ENCODE peak calls at places on chromosomes 1 and 21, in eight cellular contexts. One of them, this sample, is unnamed.

GRCh38 chr1:34918609-34919561 is 10.6 kb downstream of the DLGAP3 start:
- DNase-seq in bronchial epithelial cell: no peak
- DNase-seq in HT-29: no peak
- DNase-seq in naive thymus-derived CD8-positive, alpha-beta T cell: no peak
- DNase-seq in glutamatergic neuron: peak
- DNase-seq in cardiac fibroblast: no peak
- DNase-seq in NCI-H510A treated with DMSO at 0.1 percent for 48 hours: no peak
- DNase-seq in cerebellar nuclear complex: no peak
- DNase-seq in this sample: no peak

GRCh38 chr1:229557913-229558414 is 543 bp downstream of the ABCB10 start:
- DNase-seq in bronchial epithelial cell: no peak
- DNase-seq in HT-29: peak
- DNase-seq in naive thymus-derived CD8-positive, alpha-beta T cell: peak
- DNase-seq in glutamatergic neuron: peak
- DNase-seq in cardiac fibroblast: peak
- DNase-seq in NCI-H510A treated with DMSO at 0.1 percent for 48 hours: peak
- DNase-seq in cerebellar nuclear complex: no peak
- DNase-seq in this sample: peak

GRCh38 chr1:52140633-52141512 is 1.0 kb upstream of the ZFYVE9 start:
- DNase-seq in bronchial epithelial cell: peak
- DNase-seq in HT-29: no peak
- DNase-seq in naive thymus-derived CD8-positive, alpha-beta T cell: no peak
- DNase-seq in glutamatergic neuron: no peak
- DNase-seq in cardiac fibroblast: no peak
- DNase-seq in NCI-H510A treated with DMSO at 0.1 percent for 48 hours: no peak
- DNase-seq in cerebellar nuclear complex: peak
- DNase-seq in this sample: no peak

GRCh38 chr21:19553930-19554615 is 1150.5 kb upstream of the TMPRSS15 start:
- DNase-seq in bronchial epithelial cell: no peak
- DNase-seq in HT-29: no peak
- DNase-seq in naive thymus-derived CD8-positive, alpha-beta T cell: no peak
- DNase-seq in glutamatergic neuron: no peak
- DNase-seq in cardiac fibroblast: no peak
- DNase-seq in NCI-H510A treated with DMSO at 0.1 percent for 48 hours: no peak
- DNase-seq in cerebellar nuclear complex: no peak
- DNase-seq in this sample: no peak

GRCh38 chr1:19342077-19342775 is 30.1 kb downstream of the SLC66A1 start:
- DNase-seq in bronchial epithelial cell: no peak
- DNase-seq in HT-29: no peak
- DNase-seq in naive thymus-derived CD8-positive, alpha-beta T cell: no peak
- DNase-seq in glutamatergic neuron: no peak
- DNase-seq in cardiac fibroblast: no peak
- DNase-seq in NCI-H510A treated with DMSO at 0.1 percent for 48 hours: no peak
- DNase-seq in cerebellar nuclear complex: no peak
- DNase-seq in this sample: no peak

GRCh38 chr1:93042134-93042821 is 36.8 kb upstream of the MTF2 start:
- DNase-seq in bronchial epithelial cell: no peak
- DNase-seq in HT-29: peak
- DNase-seq in naive thymus-derived CD8-positive, alpha-beta T cell: peak
- DNase-seq in glutamatergic neuron: no peak
- DNase-seq in cardiac fibroblast: no peak
- DNase-seq in NCI-H510A treated with DMSO at 0.1 percent for 48 hours: no peak
- DNase-seq in cerebellar nuclear complex: no peak
- DNase-seq in this sample: no peak

GRCh38 chr1:162151900-162152829 is 82.7 kb downstream of the NOS1AP start:
- DNase-seq in bronchial epithelial cell: no peak
- DNase-seq in HT-29: peak
- DNase-seq in naive thymus-derived CD8-positive, alpha-beta T cell: no peak
- DNase-seq in glutamatergic neuron: peak
- DNase-seq in cardiac fibroblast: peak
- DNase-seq in NCI-H510A treated with DMSO at 0.1 percent for 48 hours: no peak
- DNase-seq in cerebellar nuclear complex: no peak
- DNase-seq in this sample: no peak

GRCh38 chr1:244863491-244864252 is 671 bp downstream of the HNRNPU start:
- DNase-seq in bronchial epithelial cell: no peak
- DNase-seq in HT-29: peak
- DNase-seq in naive thymus-derived CD8-positive, alpha-beta T cell: no peak
- DNase-seq in glutamatergic neuron: peak
- DNase-seq in cardiac fibroblast: no peak
- DNase-seq in NCI-H510A treated with DMSO at 0.1 percent for 48 hours: no peak
- DNase-seq in cerebellar nuclear complex: no peak
- DNase-seq in this sample: no peak

GRCh38 chr1:177124578-177125278 is 39.8 kb downstream of the ASTN1 start:
- DNase-seq in bronchial epithelial cell: no peak
- DNase-seq in HT-29: no peak
- DNase-seq in naive thymus-derived CD8-positive, alpha-beta T cell: no peak
- DNase-seq in glutamatergic neuron: no peak
- DNase-seq in cardiac fibroblast: no peak
- DNase-seq in NCI-H510A treated with DMSO at 0.1 percent for 48 hours: no peak
- DNase-seq in cerebellar nuclear complex: no peak
- DNase-seq in this sample: no peak

GRCh38 chr1:33260435-33260980 is 4.2 kb downstream of the ZNF362 start:
- DNase-seq in bronchial epithelial cell: no peak
- DNase-seq in HT-29: no peak
- DNase-seq in naive thymus-derived CD8-positive, alpha-beta T cell: no peak
- DNase-seq in glutamatergic neuron: no peak
- DNase-seq in cardiac fibroblast: no peak
- DNase-seq in NCI-H510A treated with DMSO at 0.1 percent for 48 hours: peak
- DNase-seq in cerebellar nuclear complex: no peak
- DNase-seq in this sample: no peak

GRCh38 chr1:111654839-111655238 is 35.2 kb downstream of the RAP1A start:
- DNase-seq in bronchial epithelial cell: no peak
- DNase-seq in HT-29: no peak
- DNase-seq in naive thymus-derived CD8-positive, alpha-beta T cell: no peak
- DNase-seq in glutamatergic neuron: no peak
- DNase-seq in cardiac fibroblast: no peak
- DNase-seq in NCI-H510A treated with DMSO at 0.1 percent for 48 hours: no peak
- DNase-seq in cerebellar nuclear complex: no peak
- DNase-seq in this sample: no peak

GRCh38 chr1:204349602-204350001 is 10.1 kb downstream of the PLEKHA6 start:
- DNase-seq in bronchial epithelial cell: peak
- DNase-seq in HT-29: no peak
- DNase-seq in naive thymus-derived CD8-positive, alpha-beta T cell: no peak
- DNase-seq in glutamatergic neuron: no peak
- DNase-seq in cardiac fibroblast: no peak
- DNase-seq in NCI-H510A treated with DMSO at 0.1 percent for 48 hours: no peak
- DNase-seq in cerebellar nuclear complex: no peak
- DNase-seq in this sample: no peak

GRCh38 chr1:198780376-198780775 is 141.5 kb downstream of the PTPRC start:
- DNase-seq in bronchial epithelial cell: no peak
- DNase-seq in HT-29: no peak
- DNase-seq in naive thymus-derived CD8-positive, alpha-beta T cell: no peak
- DNase-seq in glutamatergic neuron: no peak
- DNase-seq in cardiac fibroblast: no peak
- DNase-seq in NCI-H510A treated with DMSO at 0.1 percent for 48 hours: no peak
- DNase-seq in cerebellar nuclear complex: no peak
- DNase-seq in this sample: no peak

GRCh38 chr1:46198026-46198826 is at the start of gene POMGNT1:
- DNase-seq in bronchial epithelial cell: peak
- DNase-seq in HT-29: peak
- DNase-seq in naive thymus-derived CD8-positive, alpha-beta T cell: peak
- DNase-seq in glutamatergic neuron: peak
- DNase-seq in cardiac fibroblast: peak
- DNase-seq in NCI-H510A treated with DMSO at 0.1 percent for 48 hours: peak
- DNase-seq in cerebellar nuclear complex: no peak
- DNase-seq in this sample: peak

GRCh38 chr1:20462397-20462796 is 23.6 kb downstream of the CAMK2N1 start:
- DNase-seq in bronchial epithelial cell: no peak
- DNase-seq in HT-29: no peak
- DNase-seq in naive thymus-derived CD8-positive, alpha-beta T cell: no peak
- DNase-seq in glutamatergic neuron: no peak
- DNase-seq in cardiac fibroblast: no peak
- DNase-seq in NCI-H510A treated with DMSO at 0.1 percent for 48 hours: no peak
- DNase-seq in cerebellar nuclear complex: no peak
- DNase-seq in this sample: no peak

GRCh38 chr1:172885976-172886375 is 164.8 kb downstream of the TNFSF18 start:
- DNase-seq in bronchial epithelial cell: peak
- DNase-seq in HT-29: no peak
- DNase-seq in naive thymus-derived CD8-positive, alpha-beta T cell: no peak
- DNase-seq in glutamatergic neuron: no peak
- DNase-seq in cardiac fibroblast: peak
- DNase-seq in NCI-H510A treated with DMSO at 0.1 percent for 48 hours: peak
- DNase-seq in cerebellar nuclear complex: no peak
- DNase-seq in this sample: no peak

GRCh38 chr1:40921981-40922677 is 57.4 kb upstream of the CTPS1 start:
- DNase-seq in bronchial epithelial cell: no peak
- DNase-seq in HT-29: no peak
- DNase-seq in naive thymus-derived CD8-positive, alpha-beta T cell: no peak
- DNase-seq in glutamatergic neuron: no peak
- DNase-seq in cardiac fibroblast: no peak
- DNase-seq in NCI-H510A treated with DMSO at 0.1 percent for 48 hours: no peak
- DNase-seq in cerebellar nuclear complex: no peak
- DNase-seq in this sample: no peak

GRCh38 chr1:213871179-213871578 is 116.6 kb upstream of the PROX1 start:
- DNase-seq in bronchial epithelial cell: no peak
- DNase-seq in HT-29: no peak
- DNase-seq in naive thymus-derived CD8-positive, alpha-beta T cell: peak
- DNase-seq in glutamatergic neuron: no peak
- DNase-seq in cardiac fibroblast: no peak
- DNase-seq in NCI-H510A treated with DMSO at 0.1 percent for 48 hours: no peak
- DNase-seq in cerebellar nuclear complex: no peak
- DNase-seq in this sample: no peak

GRCh38 chr1:2443285-2444137 is 31.1 kb upstream of the PEX10 start:
- DNase-seq in bronchial epithelial cell: no peak
- DNase-seq in HT-29: no peak
- DNase-seq in naive thymus-derived CD8-positive, alpha-beta T cell: peak
- DNase-seq in glutamatergic neuron: peak
- DNase-seq in cardiac fibroblast: no peak
- DNase-seq in NCI-H510A treated with DMSO at 0.1 percent for 48 hours: no peak
- DNase-seq in cerebellar nuclear complex: no peak
- DNase-seq in this sample: no peak

GRCh38 chr1:236039736-236040670 is 24.9 kb downstream of the NID1 start:
- DNase-seq in bronchial epithelial cell: no peak
- DNase-seq in HT-29: no peak
- DNase-seq in naive thymus-derived CD8-positive, alpha-beta T cell: no peak
- DNase-seq in glutamatergic neuron: no peak
- DNase-seq in cardiac fibroblast: peak
- DNase-seq in NCI-H510A treated with DMSO at 0.1 percent for 48 hours: peak
- DNase-seq in cerebellar nuclear complex: no peak
- DNase-seq in this sample: peak

GRCh38 chr1:244099258-244099930 is 48.3 kb downstream of the ZBTB18 start:
- DNase-seq in bronchial epithelial cell: no peak
- DNase-seq in HT-29: no peak
- DNase-seq in naive thymus-derived CD8-positive, alpha-beta T cell: no peak
- DNase-seq in glutamatergic neuron: no peak
- DNase-seq in cardiac fibroblast: no peak
- DNase-seq in NCI-H510A treated with DMSO at 0.1 percent for 48 hours: no peak
- DNase-seq in cerebellar nuclear complex: peak
- DNase-seq in this sample: no peak

GRCh38 chr1:10793129-10793651 is 3.3 kb downstream of the CASZ1 start:
- DNase-seq in bronchial epithelial cell: peak
- DNase-seq in HT-29: peak
- DNase-seq in naive thymus-derived CD8-positive, alpha-beta T cell: peak
- DNase-seq in glutamatergic neuron: no peak
- DNase-seq in cardiac fibroblast: peak
- DNase-seq in NCI-H510A treated with DMSO at 0.1 percent for 48 hours: peak
- DNase-seq in cerebellar nuclear complex: no peak
- DNase-seq in this sample: no peak

GRCh38 chr1:208004851-208005250 is 93.9 kb upstream of the CD34 start:
- DNase-seq in bronchial epithelial cell: peak
- DNase-seq in HT-29: no peak
- DNase-seq in naive thymus-derived CD8-positive, alpha-beta T cell: no peak
- DNase-seq in glutamatergic neuron: no peak
- DNase-seq in cardiac fibroblast: peak
- DNase-seq in NCI-H510A treated with DMSO at 0.1 percent for 48 hours: no peak
- DNase-seq in cerebellar nuclear complex: no peak
- DNase-seq in this sample: peak

GRCh38 chr1:186620526-186620925 is 59.7 kb downstream of the PTGS2 start:
- DNase-seq in bronchial epithelial cell: no peak
- DNase-seq in HT-29: no peak
- DNase-seq in naive thymus-derived CD8-positive, alpha-beta T cell: no peak
- DNase-seq in glutamatergic neuron: no peak
- DNase-seq in cardiac fibroblast: no peak
- DNase-seq in NCI-H510A treated with DMSO at 0.1 percent for 48 hours: no peak
- DNase-seq in cerebellar nuclear complex: no peak
- DNase-seq in this sample: no peak

GRCh38 chr1:156505679-156506298 is 5.2 kb upstream of the MEF2D start:
- DNase-seq in bronchial epithelial cell: no peak
- DNase-seq in HT-29: no peak
- DNase-seq in naive thymus-derived CD8-positive, alpha-beta T cell: no peak
- DNase-seq in glutamatergic neuron: no peak
- DNase-seq in cardiac fibroblast: no peak
- DNase-seq in NCI-H510A treated with DMSO at 0.1 percent for 48 hours: no peak
- DNase-seq in cerebellar nuclear complex: no peak
- DNase-seq in this sample: no peak

GRCh38 chr1:196178083-196178635 is 430.1 kb downstream of the KCNT2 start:
- DNase-seq in bronchial epithelial cell: peak
- DNase-seq in HT-29: peak
- DNase-seq in naive thymus-derived CD8-positive, alpha-beta T cell: no peak
- DNase-seq in glutamatergic neuron: no peak
- DNase-seq in cardiac fibroblast: peak
- DNase-seq in NCI-H510A treated with DMSO at 0.1 percent for 48 hours: no peak
- DNase-seq in cerebellar nuclear complex: no peak
- DNase-seq in this sample: no peak

GRCh38 chr1:37317870-37318431 is 156.4 kb upstream of the ZC3H12A start:
- DNase-seq in bronchial epithelial cell: no peak
- DNase-seq in HT-29: no peak
- DNase-seq in naive thymus-derived CD8-positive, alpha-beta T cell: no peak
- DNase-seq in glutamatergic neuron: no peak
- DNase-seq in cardiac fibroblast: no peak
- DNase-seq in NCI-H510A treated with DMSO at 0.1 percent for 48 hours: peak
- DNase-seq in cerebellar nuclear complex: no peak
- DNase-seq in this sample: no peak

GRCh38 chr1:119652587-119652986 is 4.5 kb upstream of the ZNF697 start:
- DNase-seq in bronchial epithelial cell: no peak
- DNase-seq in HT-29: no peak
- DNase-seq in naive thymus-derived CD8-positive, alpha-beta T cell: no peak
- DNase-seq in glutamatergic neuron: no peak
- DNase-seq in cardiac fibroblast: no peak
- DNase-seq in NCI-H510A treated with DMSO at 0.1 percent for 48 hours: no peak
- DNase-seq in cerebellar nuclear complex: no peak
- DNase-seq in this sample: no peak

GRCh38 chr1:214550339-214551051 is 907 bp downstream of the PTPN14 start:
- DNase-seq in bronchial epithelial cell: no peak
- DNase-seq in HT-29: peak
- DNase-seq in naive thymus-derived CD8-positive, alpha-beta T cell: no peak
- DNase-seq in glutamatergic neuron: no peak
- DNase-seq in cardiac fibroblast: no peak
- DNase-seq in NCI-H510A treated with DMSO at 0.1 percent for 48 hours: no peak
- DNase-seq in cerebellar nuclear complex: no peak
- DNase-seq in this sample: no peak

GRCh38 chr1:150149490-150150453 is at the start of gene PLEKHO1:
- DNase-seq in bronchial epithelial cell: peak
- DNase-seq in HT-29: no peak
- DNase-seq in naive thymus-derived CD8-positive, alpha-beta T cell: peak
- DNase-seq in glutamatergic neuron: peak
- DNase-seq in cardiac fibroblast: peak
- DNase-seq in NCI-H510A treated with DMSO at 0.1 percent for 48 hours: peak
- DNase-seq in cerebellar nuclear complex: no peak
- DNase-seq in this sample: peak

GRCh38 chr1:154420172-154420571 is 15.0 kb downstream of the IL6R start:
- DNase-seq in bronchial epithelial cell: peak
- DNase-seq in HT-29: no peak
- DNase-seq in naive thymus-derived CD8-positive, alpha-beta T cell: no peak
- DNase-seq in glutamatergic neuron: no peak
- DNase-seq in cardiac fibroblast: peak
- DNase-seq in NCI-H510A treated with DMSO at 0.1 percent for 48 hours: peak
- DNase-seq in cerebellar nuclear complex: no peak
- DNase-seq in this sample: peak

GRCh38 chr21:17491716-17492414 is 21.0 kb upstream of the CXADR start:
- DNase-seq in bronchial epithelial cell: peak
- DNase-seq in HT-29: no peak
- DNase-seq in naive thymus-derived CD8-positive, alpha-beta T cell: no peak
- DNase-seq in glutamatergic neuron: no peak
- DNase-seq in cardiac fibroblast: peak
- DNase-seq in NCI-H510A treated with DMSO at 0.1 percent for 48 hours: no peak
- DNase-seq in cerebellar nuclear complex: no peak
- DNase-seq in this sample: peak

GRCh38 chr1:173202430-173203145 is 4.5 kb downstream of the TNFSF4 start:
- DNase-seq in bronchial epithelial cell: peak
- DNase-seq in HT-29: peak
- DNase-seq in naive thymus-derived CD8-positive, alpha-beta T cell: no peak
- DNase-seq in glutamatergic neuron: no peak
- DNase-seq in cardiac fibroblast: peak
- DNase-seq in NCI-H510A treated with DMSO at 0.1 percent for 48 hours: peak
- DNase-seq in cerebellar nuclear complex: no peak
- DNase-seq in this sample: peak

GRCh38 chr1:206472454-206472853 is 2.2 kb downstream of the IKBKE start:
- DNase-seq in bronchial epithelial cell: peak
- DNase-seq in HT-29: no peak
- DNase-seq in naive thymus-derived CD8-positive, alpha-beta T cell: peak
- DNase-seq in glutamatergic neuron: no peak
- DNase-seq in cardiac fibroblast: peak
- DNase-seq in NCI-H510A treated with DMSO at 0.1 percent for 48 hours: no peak
- DNase-seq in cerebellar nuclear complex: no peak
- DNase-seq in this sample: peak

This sample was measured in AG08396.